ENCODE peak calls at places on chromosomes 16 and 17, in ten cellular contexts. One of them, this sample, is unnamed.

GRCh38 chr17:17398188-17398927 is 78.4 kb upstream of the MED9 start:
- DNase-seq in left ventricle myocardium inferior: peak
- DNase-seq in T-helper 2 cell: no peak
- DNase-seq in non-pigmented ciliary epithelial cell: no peak
- DNase-seq in DMS79 treated with DMSO at 0.1 percent for 48 hours: no peak
- DNase-seq in nephron progenitor cell: no peak
- DNase-seq in neural crest cell: no peak
- DNase-seq in testis: peak
- DNase-seq in CD4-positive, CD25-positive, alpha-beta regulatory T cell: no peak
- DNase-seq in naive thymus-derived CD4-positive, alpha-beta T cell: no peak
- DNase-seq in this sample: no peak

GRCh38 chr17:74199306-74200092 is 4.0 kb upstream of the RPL38 start:
- DNase-seq in neural crest cell: peak
- DNase-seq in naive thymus-derived CD4-positive, alpha-beta T cell: peak
- DNase-seq in T-helper 2 cell: peak
- DNase-seq in non-pigmented ciliary epithelial cell: no peak
- DNase-seq in nephron progenitor cell: peak
- DNase-seq in CD4-positive, CD25-positive, alpha-beta regulatory T cell: peak
- DNase-seq in testis: peak
- DNase-seq in DMS79 treated with DMSO at 0.1 percent for 48 hours: no peak
- DNase-seq in left ventricle myocardium inferior: peak
- DNase-seq in this sample: peak

GRCh38 chr16:3695610-3696369 is 21.5 kb downstream of the TRAP1 start:
- DNase-seq in DMS79 treated with DMSO at 0.1 percent for 48 hours: no peak
- DNase-seq in naive thymus-derived CD4-positive, alpha-beta T cell: no peak
- DNase-seq in T-helper 2 cell: no peak
- DNase-seq in left ventricle myocardium inferior: no peak
- DNase-seq in CD4-positive, CD25-positive, alpha-beta regulatory T cell: no peak
- DNase-seq in testis: no peak
- DNase-seq in non-pigmented ciliary epithelial cell: no peak
- DNase-seq in nephron progenitor cell: no peak
- DNase-seq in neural crest cell: no peak
- DNase-seq in this sample: no peak

GRCh38 chr17:20127660-20128413 is 118.7 kb downstream of the SPECC1 start:
- DNase-seq in testis: no peak
- DNase-seq in neural crest cell: no peak
- DNase-seq in DMS79 treated with DMSO at 0.1 percent for 48 hours: no peak
- DNase-seq in left ventricle myocardium inferior: no peak
- DNase-seq in non-pigmented ciliary epithelial cell: no peak
- DNase-seq in naive thymus-derived CD4-positive, alpha-beta T cell: no peak
- DNase-seq in CD4-positive, CD25-positive, alpha-beta regulatory T cell: no peak
- DNase-seq in T-helper 2 cell: no peak
- DNase-seq in nephron progenitor cell: no peak
- DNase-seq in this sample: no peak

GRCh38 chr16:66891797-66892196 is 11.5 kb downstream of the PDP2 start:
- DNase-seq in CD4-positive, CD25-positive, alpha-beta regulatory T cell: no peak
- DNase-seq in testis: no peak
- DNase-seq in T-helper 2 cell: no peak
- DNase-seq in neural crest cell: no peak
- DNase-seq in left ventricle myocardium inferior: no peak
- DNase-seq in DMS79 treated with DMSO at 0.1 percent for 48 hours: no peak
- DNase-seq in non-pigmented ciliary epithelial cell: no peak
- DNase-seq in naive thymus-derived CD4-positive, alpha-beta T cell: no peak
- DNase-seq in nephron progenitor cell: no peak
- DNase-seq in this sample: no peak

GRCh38 chr17:6823011-6823442 is 8.5 kb downstream of the TEKT1 start:
- DNase-seq in neural crest cell: no peak
- DNase-seq in non-pigmented ciliary epithelial cell: peak
- DNase-seq in CD4-positive, CD25-positive, alpha-beta regulatory T cell: no peak
- DNase-seq in testis: no peak
- DNase-seq in T-helper 2 cell: no peak
- DNase-seq in DMS79 treated with DMSO at 0.1 percent for 48 hours: no peak
- DNase-seq in naive thymus-derived CD4-positive, alpha-beta T cell: no peak
- DNase-seq in nephron progenitor cell: no peak
- DNase-seq in left ventricle myocardium inferior: no peak
- DNase-seq in this sample: no peak

GRCh38 chr16:11233727-11234376 is 22.2 kb downstream of the SOCS1 start:
- DNase-seq in DMS79 treated with DMSO at 0.1 percent for 48 hours: no peak
- DNase-seq in CD4-positive, CD25-positive, alpha-beta regulatory T cell: peak
- DNase-seq in naive thymus-derived CD4-positive, alpha-beta T cell: no peak
- DNase-seq in T-helper 2 cell: peak
- DNase-seq in non-pigmented ciliary epithelial cell: no peak
- DNase-seq in left ventricle myocardium inferior: no peak
- DNase-seq in testis: no peak
- DNase-seq in neural crest cell: no peak
- DNase-seq in nephron progenitor cell: no peak
- DNase-seq in this sample: peak

GRCh38 chr16:46774743-46775177 is 26.6 kb upstream of the MYLK3 start:
- DNase-seq in left ventricle myocardium inferior: no peak
- DNase-seq in testis: no peak
- DNase-seq in neural crest cell: no peak
- DNase-seq in CD4-positive, CD25-positive, alpha-beta regulatory T cell: no peak
- DNase-seq in T-helper 2 cell: no peak
- DNase-seq in nephron progenitor cell: no peak
- DNase-seq in naive thymus-derived CD4-positive, alpha-beta T cell: no peak
- DNase-seq in non-pigmented ciliary epithelial cell: no peak
- DNase-seq in DMS79 treated with DMSO at 0.1 percent for 48 hours: no peak
- DNase-seq in this sample: no peak